ENCODE peak calls at places on chromosome 7, in five cellular contexts. D is PC-9, U is breast epithelium, C is bronchial epithelial cell, X is hepatocyte. K is an unnamed sample.

GRCh38 chr7:16033233-16033632 is 346.8 kb upstream of the MEOX2 start:
- DNase-seq in U (no peak), D (no peak), X (no peak), C (no peak), K (no peak)

GRCh38 chr7:90596745-90597526 is 815 bp downstream of the CDK14 start:
- DNase-seq in C (peak), U (no peak), X (peak), D (no peak), K (no peak)

GRCh38 chr7:24604640-24605039 is 31.4 kb downstream of the PALS2 start:
- DNase-seq in X (no peak), U (no peak), C (no peak), D (no peak), K (no peak)

GRCh38 chr7:51459809-51460208 is 143.2 kb upstream of the COBL start:
- DNase-seq in C (no peak), U (no peak), X (no peak), D (no peak), K (no peak)

GRCh38 chr7:116802784-116803183 is 59.6 kb upstream of the CAPZA2 start:
- DNase-seq in D (peak), U (no peak), X (peak), C (peak), K (no peak)

GRCh38 chr7:43593010-43593409 is 10.1 kb downstream of the STK17A start:
- DNase-seq in X (no peak), C (no peak), U (no peak), D (no peak), K (no peak)

GRCh38 chr7:82699773-82700186 is 256.2 kb upstream of the CACNA2D1 start:
- DNase-seq in C (peak), X (peak), D (peak), U (peak), K (no peak)

GRCh38 chr7:45656431-45656830 is 82.3 kb downstream of the ADCY1 start:
- DNase-seq in U (no peak), D (no peak), C (no peak), X (no peak), K (no peak)

GRCh38 chr7:81685263-81685868 is 84.5 kb downstream of the HGF start:
- DNase-seq in U (no peak), D (no peak), C (no peak), X (no peak), K (no peak)

GRCh38 chr7:20954711-20955641 is 168.3 kb upstream of the SP8 start:
- DNase-seq in X (no peak), C (peak), D (no peak), U (peak), K (no peak)

GRCh38 chr7:100642534-100642907 is 1.2 kb upstream of the TFR2 start:
- DNase-seq in U (no peak), X (no peak), D (peak), C (no peak), K (peak)

GRCh38 chr7:130151591-130152269 is 53.5 kb downstream of the TMEM209 start:
- DNase-seq in X (no peak), D (no peak), U (no peak), C (no peak), K (no peak)

GRCh38 chr7:108299251-108300014 is 156.8 kb downstream of the NRCAM start:
- DNase-seq in D (peak), C (peak), U (no peak), X (peak), K (no peak)

GRCh38 chr7:73892003-73892975 is 31.3 kb downstream of the TMEM270 start:
- DNase-seq in D (no peak), C (no peak), U (peak), X (peak), K (no peak)

GRCh38 chr7:45654341-45654740 is 80.2 kb downstream of the ADCY1 start:
- DNase-seq in D (no peak), X (no peak), U (no peak), C (no peak), K (no peak)

GRCh38 chr7:148585399-148585798 is 5.2 kb upstream of the C7orf33 start:
- DNase-seq in C (no peak), D (no peak), X (no peak), U (no peak), K (no peak)

GRCh38 chr7:138170298-138170697 is 94.0 kb downstream of the AKR1D1 start:
- DNase-seq in X (no peak), U (no peak), D (no peak), C (no peak), K (no peak)

GRCh38 chr7:107660381-107661080 is at the start of gene SLC26A4:
- DNase-seq in C (no peak), X (peak), U (no peak), D (peak), K (peak)

GRCh38 chr7:33195264-33195663 is 65.9 kb downstream of the BBS9 start:
- DNase-seq in C (peak), X (no peak), D (no peak), U (no peak), K (no peak)

GRCh38 chr7:6536262-6536770 is 14.9 kb downstream of the GRID2IP start:
- DNase-seq in C (no peak), U (no peak), X (no peak), D (no peak), K (no peak)

GRCh38 chr7:111083423-111083822 is 7.5 kb upstream of the LRRN3 start:
- DNase-seq in U (no peak), C (no peak), X (no peak), D (no peak), K (no peak)

GRCh38 chr7:131878777-131879176 is 322.3 kb upstream of the PODXL start:
- DNase-seq in D (no peak), C (peak), U (no peak), X (no peak), K (no peak)

GRCh38 chr7:148912758-148913541 is 28.9 kb upstream of the EZH2 start:
- DNase-seq in C (peak), X (no peak), D (no peak), U (no peak), K (no peak)

GRCh38 chr7:119665791-119666190 is 607.2 kb upstream of the KCND2 start:
- DNase-seq in C (no peak), U (no peak), D (no peak), X (no peak), K (no peak)

GRCh38 chr7:87474533-87475358 is 734 bp downstream of the ABCB4 start:
- DNase-seq in U (no peak), X (peak), D (no peak), C (no peak), K (peak)

GRCh38 chr7:93442478-93443224 is 131.9 kb downstream of the CALCR start:
- DNase-seq in X (peak), D (peak), U (no peak), C (peak), K (no peak)

GRCh38 chr7:78562191-78562590 is 763.6 kb downstream of the PHTF2 start:
- DNase-seq in D (no peak), X (no peak), U (no peak), C (no peak), K (no peak)

GRCh38 chr7:96093435-96093834 is 228.5 kb downstream of the SLC25A13 start:
- DNase-seq in U (no peak), D (no peak), X (peak), C (peak), K (no peak)

GRCh38 chr7:668139-668871 is 58.2 kb upstream of the DNAAF5 start:
- DNase-seq in D (no peak), U (peak), C (no peak), X (peak), K (no peak)

GRCh38 chr7:664402-664775 is 62.1 kb upstream of the DNAAF5 start:
- DNase-seq in C (no peak), D (no peak), U (no peak), X (no peak), K (no peak)

GRCh38 chr7:666454-667292 is 59.8 kb upstream of the DNAAF5 start:
- DNase-seq in D (no peak), U (no peak), X (no peak), C (no peak), K (no peak)

GRCh38 chr7:665251-665650 is 61.2 kb upstream of the DNAAF5 start:
- DNase-seq in D (no peak), U (no peak), X (peak), C (no peak), K (no peak)

DNA sequence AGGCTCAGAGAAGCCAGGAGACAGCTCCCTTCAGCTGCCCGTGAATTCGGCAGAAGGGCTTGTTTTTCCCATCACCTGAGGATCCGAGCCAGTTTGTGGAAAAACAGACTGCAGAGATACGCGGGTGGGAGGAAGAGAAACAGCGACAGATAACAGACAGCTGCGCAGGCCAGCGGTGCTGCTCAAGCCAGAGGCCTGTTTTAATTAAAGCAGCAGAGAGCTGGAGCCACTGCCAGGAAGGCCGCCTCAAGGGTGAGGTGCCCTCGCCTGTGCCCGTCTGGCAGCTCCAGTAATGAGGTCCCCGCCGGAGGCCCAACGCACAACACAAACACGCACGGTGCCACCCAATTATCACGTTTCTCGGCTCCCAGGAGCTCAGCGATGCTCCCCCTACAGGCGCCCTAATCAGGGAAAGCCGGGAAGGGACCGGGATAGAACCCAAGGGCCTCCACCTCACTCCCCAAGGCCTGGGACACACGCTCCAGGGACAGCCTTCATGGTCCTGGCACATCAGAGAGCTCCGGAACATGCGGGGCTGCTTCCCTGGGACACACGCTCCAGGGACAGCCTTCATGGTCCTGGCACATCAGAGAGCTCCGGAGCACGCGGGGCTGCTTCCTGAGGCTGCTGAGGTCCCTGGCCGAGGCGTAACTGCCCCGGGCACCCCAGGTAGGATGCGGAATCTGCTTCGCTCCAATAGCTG is 60.6 kb upstream of the DNAAF5 start:
- DNase-seq in X (no peak), C (no peak), U (no peak), D (no peak), K (no peak)
- TF ChIP-seq CTCF in X (no peak), C (no peak), U (no peak), D (no peak), K (no peak)

DNA sequence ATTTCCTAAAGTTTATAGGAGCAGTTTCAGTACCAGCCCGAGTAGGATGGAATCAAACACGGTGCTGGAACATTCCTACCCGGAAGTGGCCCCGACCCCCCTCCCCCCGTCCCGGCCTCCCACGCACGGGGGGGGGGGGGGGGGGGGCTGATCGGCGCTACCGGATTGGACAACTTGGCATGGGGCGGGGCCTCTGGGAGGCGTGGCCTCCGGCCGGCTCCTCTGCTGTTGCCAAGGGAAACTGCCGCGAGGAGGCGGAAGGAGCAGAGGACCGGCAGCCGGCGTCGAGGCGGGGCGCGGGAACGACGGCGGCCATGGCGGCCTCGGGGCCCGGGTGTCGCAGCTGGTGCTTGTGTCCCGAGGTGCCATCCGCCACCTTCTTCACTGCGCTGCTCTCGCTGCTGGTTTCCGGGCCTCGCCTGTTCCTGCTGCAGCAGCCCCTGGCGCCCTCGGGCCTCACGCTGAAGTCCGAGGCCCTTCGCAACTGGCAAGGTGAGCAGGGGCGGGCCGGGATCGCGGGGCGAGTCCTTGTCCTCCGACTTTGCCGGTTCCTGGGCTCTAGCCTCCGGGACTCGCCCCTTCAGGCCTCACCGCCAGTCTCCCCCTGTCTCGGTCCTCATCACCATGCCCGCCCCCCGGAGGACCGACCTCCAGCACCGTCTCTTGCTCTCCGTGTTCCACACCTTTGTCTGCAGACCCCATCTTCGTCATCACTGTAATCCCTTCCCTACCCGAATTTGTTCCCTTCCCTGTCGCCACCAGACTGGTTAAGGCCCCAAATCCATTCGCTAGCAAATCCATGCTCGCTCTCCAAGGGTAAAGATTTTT is at the start of gene RHBDD2:
- DNase-seq in D (peak), U (peak), X (peak), C (peak), K (peak)
- TF ChIP-seq CTCF in D (no peak), U (no peak), X (peak), C (peak), K (no peak)

GRCh38 chr7:56375173-56375572 is 259.0 kb upstream of the NUPR2 start:
- DNase-seq in D (no peak), C (no peak), X (no peak), U (no peak), K (no peak)
- TF ChIP-seq CTCF in D (no peak), C (no peak), X (no peak), U (no peak), K (no peak)

DNA sequence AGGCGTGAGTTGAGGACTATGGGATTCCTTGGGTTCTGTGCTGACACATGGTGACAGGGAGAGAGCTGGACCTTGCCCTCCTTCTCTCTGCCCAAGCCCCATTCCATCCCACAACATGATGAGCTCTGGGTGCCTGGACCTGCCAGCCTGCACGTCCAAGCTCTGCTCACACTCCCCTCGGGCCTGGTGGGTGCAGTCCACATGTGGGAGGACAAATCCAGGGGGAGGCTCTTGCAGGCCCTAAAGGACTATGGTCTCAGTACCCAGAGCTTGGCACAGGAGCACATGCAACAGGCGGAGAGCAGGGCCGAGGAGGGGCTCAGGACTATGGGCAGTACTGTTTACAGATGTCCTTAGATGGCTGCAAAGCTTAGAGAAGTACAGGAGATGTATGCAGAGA is 91.4 kb downstream of the CLEC2L start:
- DNase-seq in D (no peak), U (no peak), X (no peak), C (no peak), K (no peak)
- TF ChIP-seq CTCF in D (no peak), U (no peak), X (no peak), C (no peak), K (no peak)

DNA sequence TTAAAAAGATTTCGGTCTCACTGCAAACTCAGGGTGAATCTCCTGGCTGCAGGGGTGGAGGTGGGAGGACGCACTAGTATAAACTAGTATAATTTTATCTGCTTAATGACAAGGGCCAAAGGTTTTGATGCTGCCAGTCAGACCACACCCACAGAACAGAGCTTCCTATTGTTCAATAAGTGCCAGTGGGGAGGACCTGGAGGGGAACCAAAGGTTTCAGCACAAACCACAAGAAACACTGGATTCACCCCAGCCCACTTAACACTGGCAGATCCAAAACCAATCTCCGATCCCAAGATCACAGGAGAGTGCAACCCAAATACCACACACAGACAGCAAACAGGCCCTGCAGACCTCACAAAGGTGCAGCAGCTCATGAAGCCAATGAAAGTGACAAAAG is 6.6 kb downstream of the VOPP1 start:
- DNase-seq in D (no peak), C (no peak), X (no peak), U (no peak), K (no peak)
- TF ChIP-seq CTCF in D (no peak), C (no peak), X (no peak), U (no peak), K (no peak)

GRCh38 chr7:84042110-84042539 is 152.5 kb downstream of the SEMA3A start:
- DNase-seq in X (no peak), U (no peak), C (peak), D (peak), K (no peak)

GRCh38 chr7:84043661-84044191 is 150.9 kb downstream of the SEMA3A start:
- DNase-seq in C (no peak), U (no peak), X (no peak), D (no peak), K (no peak)

GRCh38 chr7:84041649-84042048 is 152.9 kb downstream of the SEMA3A start:
- DNase-seq in D (no peak), C (no peak), U (no peak), X (no peak), K (no peak)

GRCh38 chr7:84047085-84047484 is 147.5 kb downstream of the SEMA3A start:
- DNase-seq in U (no peak), X (no peak), D (no peak), C (no peak), K (no peak)

GRCh38 chr7:84044834-84045233 is 149.8 kb downstream of the SEMA3A start:
- DNase-seq in D (no peak), U (no peak), X (no peak), C (no peak), K (no peak)
- TF ChIP-seq CTCF in D (no peak), U (no peak), X (no peak), C (no peak), K (no peak)

GRCh38 chr7:105309235-105310156 is 79.2 kb downstream of the SRPK2 start:
- DNase-seq in U (no peak), X (no peak), D (no peak), C (no peak), K (no peak)
- TF ChIP-seq CTCF in U (no peak), X (no peak), D (no peak), C (no peak), K (no peak)